ENCODE peak calls at places on chromosome 12, in ten cellular contexts. L is right lobe of liver, D is IMR-90, Q is NT2/D1, Y is body of pancreas, S is right cardiac atrium, R is transverse colon, O is PC-3, J is pancreas, X is heart right ventricle. M is an unnamed sample.

GRCh38 chr12:42785944-42786343 is 196.4 kb upstream of the PRICKLE1 start:
- DNase-seq in X (no peak), S (no peak), Q (no peak), R (no peak), O (no peak), J (no peak), Y (no peak), D (no peak), L (no peak), M (no peak)

GRCh38 chr12:64088431-64089349 is 133.4 kb downstream of the KICS2 start:
- DNase-seq in Y (peak; percentile 83), S (peak; percentile 63), Q (peak; percentile 65), X (peak; percentile 82), D (peak; percentile 97), J (peak; percentile 72), L (no peak), R (peak; percentile 65), O (peak; percentile 98), M (peak; percentile 75)

GRCh38 chr12:108310489-108310888 is 28.6 kb downstream of the CMKLR1 start:
- DNase-seq in D (no peak), S (no peak), X (no peak), J (no peak), L (no peak), R (no peak), Q (no peak), Y (no peak), O (no peak), M (no peak)

GRCh38 chr12:6613015-6613775 is 6.0 kb upstream of the CHD4 start:
- DNase-seq in X (peak; percentile 89), Y (peak; percentile 72), J (peak; percentile 51), R (peak; percentile 86), S (peak; percentile 92), L (no peak), D (peak; percentile 72), Q (no peak), O (peak; percentile 73), M (peak; percentile 70)

GRCh38 chr12:106342397-106343212 is 14.9 kb upstream of the POLR3B start:
- DNase-seq in O (peak; percentile 85), L (peak; percentile 54), D (peak; percentile 75), Q (no peak), Y (peak; percentile 64), X (peak; percentile 79), R (peak; percentile 54), J (peak; percentile 57), S (peak; percentile 96), M (peak; percentile 68)

GRCh38 chr12:89238593-89238992 is 113.7 kb downstream of the DUSP6 start:
- DNase-seq in D (no peak), O (no peak), S (peak; percentile 83), X (peak; percentile 60), L (no peak), Q (no peak), Y (no peak), J (peak; percentile 12), R (no peak), M (no peak)

GRCh38 chr12:28535216-28535615 is 345.0 kb downstream of the CCDC91 start:
- DNase-seq in D (peak; percentile 77), J (no peak), Q (no peak), Y (no peak), R (no peak), X (no peak), S (no peak), O (peak; percentile 57), L (no peak), M (no peak)

GRCh38 chr12:54128466-54128865 is 60.3 kb downstream of the SMUG1 start:
- DNase-seq in X (no peak), R (no peak), Q (peak; percentile 40), L (no peak), O (no peak), S (no peak), J (no peak), Y (no peak), D (no peak), M (no peak)

DNA sequence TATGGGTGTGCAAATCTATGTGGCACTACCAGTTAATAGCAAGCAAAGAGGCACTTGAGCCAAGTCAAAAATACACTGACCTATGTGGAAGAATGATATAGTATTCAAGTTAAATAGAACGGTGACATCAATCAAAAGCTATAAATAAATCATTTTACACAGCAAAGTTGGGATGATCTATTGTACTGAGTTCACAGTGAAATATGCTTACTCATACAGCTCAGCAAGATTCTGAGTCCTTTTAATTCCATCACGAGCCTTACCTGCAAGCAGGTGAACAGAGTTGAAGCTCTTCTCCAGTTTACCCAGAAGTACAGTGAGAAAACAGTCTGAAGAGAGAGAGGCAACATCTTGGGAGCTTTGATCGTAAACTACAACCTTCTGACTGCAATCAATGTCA is 43.1 kb downstream of the DUSP16 start:
- DNase-seq in X (no peak), J (no peak), D (no peak), Y (no peak), L (no peak), R (no peak), O (no peak), S (no peak), Q (no peak), M (no peak)
- H3K4me1 ChIP-seq in X (no peaks in the 10 kb centered on the region), J (no peaks in the 10 kb centered on the region), D (peaks cover 3% of the 10 kb centered on the region), Y (peaks cover 46% of the 10 kb centered on the region), L (no peaks in the 10 kb centered on the region), R (no peaks in the 10 kb centered on the region), O (no peaks in the 10 kb centered on the region), S (peaks cover 2% of the 10 kb centered on the region), Q (no peaks in the 10 kb centered on the region), M (peaks cover 9% of the 10 kb centered on the region)

GRCh38 chr12:86663173-86663572 is 407.0 kb upstream of the MGAT4C start:
- DNase-seq in L (no peak), O (no peak), J (no peak), S (no peak), Q (no peak), R (no peak), X (no peak), D (no peak), Y (no peak), M (no peak)

GRCh38 chr12:86671001-86671400 is 414.8 kb upstream of the MGAT4C start:
- DNase-seq in O (no peak), J (no peak), R (no peak), D (peak; percentile 25), X (no peak), S (no peak), Y (no peak), L (no peak), Q (no peak), M (no peak)

GRCh38 chr12:86666311-86666710 is 410.1 kb upstream of the MGAT4C start:
- DNase-seq in D (no peak), J (no peak), S (no peak), Q (no peak), O (no peak), L (no peak), Y (no peak), R (no peak), X (no peak), M (no peak)

GRCh38 chr12:86663691-86664090 is 407.5 kb upstream of the MGAT4C start:
- DNase-seq in Q (no peak), O (no peak), R (no peak), D (no peak), L (no peak), S (no peak), X (no peak), Y (no peak), J (no peak), M (no peak)

GRCh38 chr12:86669010-86669409 is 412.8 kb upstream of the MGAT4C start:
- DNase-seq in Y (no peak), O (peak; percentile 89), R (no peak), J (no peak), L (no peak), X (no peak), Q (no peak), S (no peak), D (no peak), M (no peak)
- H3K4me3 ChIP-seq in Y (no peak overlapping the region), O (no peak overlapping the region), R (no peak overlapping the region), J (no peak overlapping the region), L (no peak overlapping the region), X (no peak overlapping the region), Q (no peak overlapping the region), S (no peak overlapping the region), D (no peak overlapping the region), M (no peak overlapping the region)

DNA sequence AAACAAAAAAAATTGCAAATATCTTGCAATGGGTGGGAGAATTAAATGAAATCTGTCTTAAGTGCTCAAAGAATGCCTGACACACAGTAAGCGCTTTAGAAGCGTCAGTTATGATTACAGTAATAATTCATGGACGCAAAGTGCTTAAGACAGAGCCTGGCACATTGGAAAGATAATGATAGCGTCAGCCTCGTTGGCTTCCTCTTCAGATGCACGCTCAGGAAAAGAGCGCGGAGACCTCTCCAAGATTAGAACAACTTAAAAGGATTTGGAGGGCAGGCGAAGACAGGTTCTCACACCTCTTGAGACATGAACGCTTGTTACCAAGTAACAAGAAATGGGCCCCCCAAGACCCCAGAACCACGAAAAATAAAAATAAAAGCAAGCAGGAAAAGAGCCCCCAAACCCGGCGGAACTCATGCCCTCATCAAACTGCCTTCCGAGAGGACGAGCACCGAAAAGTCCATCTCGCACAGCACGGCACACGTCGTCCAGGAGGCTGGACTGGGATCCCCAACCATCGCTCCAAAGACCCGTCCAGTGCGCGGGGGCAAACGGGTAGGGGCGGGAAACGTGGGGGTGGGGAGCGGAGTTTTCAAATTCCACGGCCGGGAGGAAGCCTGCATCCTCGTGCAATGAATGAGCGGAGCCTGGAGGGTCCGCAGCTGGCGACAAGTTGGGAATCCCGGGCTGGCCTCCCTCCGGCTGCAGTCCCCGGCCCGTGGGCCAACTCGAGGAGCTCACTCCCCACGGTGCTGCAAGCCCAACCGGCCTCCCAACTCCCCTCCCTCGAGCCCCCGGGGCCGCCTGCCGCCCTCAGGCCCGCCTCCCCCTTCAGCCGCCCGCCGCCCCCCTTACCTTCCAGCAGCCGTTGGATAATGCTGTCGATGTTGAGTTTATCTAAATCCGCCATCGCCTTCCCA is 635 bp downstream of the PPP1CC start:
- DNase-seq in Q (no peak), X (peak; percentile 42), J (no peak), R (peak; percentile 39), S (no peak), D (peak; percentile 42), O (peak; percentile 28), Y (no peak), L (peak; percentile 59), M (no peak)
- H3K4me1 ChIP-seq in Q (peaks cover 18% of the 10 kb centered on the region), X (peaks cover 45% of the 10 kb centered on the region), J (peaks cover 20% of the 10 kb centered on the region), R (peaks cover 14% of the 10 kb centered on the region), S (peaks cover 15% of the 10 kb centered on the region), D (peaks cover 15% of the 10 kb centered on the region), O (peaks cover 57% of the 10 kb centered on the region), Y (peaks cover 41% of the 10 kb centered on the region), L (no peaks in the 10 kb centered on the region), M (peaks cover 10% of the 10 kb centered on the region)

GRCh38 chr12:51815571-51815970 is 32.9 kb downstream of the FIGNL2 start:
- DNase-seq in X (no peak), Y (no peak), O (no peak), J (no peak), Q (no peak), D (no peak), L (no peak), S (no peak), R (no peak), M (no peak)

GRCh38 chr12:51812871-51813270 is 35.6 kb downstream of the FIGNL2 start:
- DNase-seq in S (no peak), D (no peak), O (no peak), X (no peak), L (no peak), Q (no peak), R (no peak), J (no peak), Y (no peak), M (no peak)

GRCh38 chr12:51813931-51814310 is 34.6 kb downstream of the FIGNL2 start:
- DNase-seq in X (no peak), S (no peak), J (no peak), R (no peak), D (no peak), O (no peak), Y (no peak), Q (no peak), L (no peak), M (no peak)

GRCh38 chr12:51817027-51817953 is 31.2 kb downstream of the FIGNL2 start:
- DNase-seq in D (no peak), X (no peak), L (no peak), Y (no peak), R (no peak), O (no peak), S (no peak), Q (no peak), J (no peak), M (no peak)

DNA sequence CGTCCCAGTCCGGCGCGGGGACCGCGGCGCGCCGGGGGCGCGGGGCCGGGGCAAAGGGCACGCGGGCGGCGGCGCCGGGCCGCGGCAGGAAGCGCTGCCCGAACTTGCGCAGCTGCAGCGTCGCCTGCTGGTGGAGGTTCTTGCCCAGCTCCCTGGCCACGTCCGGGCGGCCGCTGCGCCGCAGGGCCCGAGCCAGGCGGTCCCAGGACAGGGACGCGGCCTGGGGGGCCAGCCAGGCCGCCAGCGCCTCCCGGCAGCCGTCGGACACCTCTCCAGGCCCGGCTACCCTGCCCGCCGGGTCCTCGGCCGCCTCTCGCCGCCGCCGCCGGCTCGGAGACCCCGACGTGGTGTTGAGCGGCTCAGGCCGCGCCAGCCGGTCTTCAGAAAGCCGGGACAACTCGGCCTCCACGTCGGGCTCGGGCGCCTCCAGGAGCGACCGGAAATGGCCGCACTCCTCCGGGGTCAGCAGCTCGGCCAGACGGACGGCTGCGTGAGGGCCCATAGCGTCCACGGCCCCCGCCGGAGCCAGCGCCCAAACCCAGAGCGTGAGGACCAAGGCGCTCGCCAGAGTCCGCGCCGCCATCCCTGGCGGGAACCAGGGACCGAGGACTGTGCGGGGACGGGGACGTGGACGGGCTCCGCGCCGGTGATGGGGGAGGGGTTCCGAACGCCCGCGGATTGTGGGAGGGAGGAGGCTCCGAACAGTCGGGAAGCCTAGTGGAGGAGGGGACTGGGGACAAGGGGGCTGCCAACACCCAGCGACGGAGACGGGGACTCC is 34.0 kb downstream of the FIGNL2 start:
- DNase-seq in D (peak; percentile 66), O (peak; percentile 78), S (peak; percentile 95), J (peak; percentile 85), R (peak; percentile 86), X (peak; percentile 73), L (peak; percentile 88), Y (peak; percentile 87), Q (peak; percentile 72), M (peak; percentile 65)
- H3K4me3 ChIP-seq in D (peak overlapping the region; percentile 54), O (peak overlapping the region; percentile 87), S (peak overlapping the region; percentile 62), J (peak overlapping the region; percentile 37), R (peak overlapping the region; percentile 73), X (peak overlapping the region; percentile 67), L (peak overlapping the region; percentile 71), Y (peak overlapping the region; percentile 17), Q (peak overlapping the region; percentile 63), M (peak overlapping the region; percentile 35)